ENCODE peak calls at places on chromosomes 1 and 21, in eight cellular contexts. P, G, L, F, I, R, C and T are unnamed samples.

GRCh38 chr1:228017356-228018124 is 10.7 kb downstream of the WNT3A start:
- DNase-seq in C (peak; percentile 38), L (no peak), I (no peak), P (no peak), R (no peak), F (no peak), G (no peak), T (no peak)

GRCh38 chr1:203286161-203286984 is 18.9 kb upstream of the BTG2 start:
- DNase-seq in G (no peak), F (no peak), I (no peak), C (peak; percentile 51), R (no peak), P (no peak), L (no peak), T (no peak)

GRCh38 chr1:50246869-50247268 is 138.1 kb downstream of the ELAVL4 start:
- DNase-seq in I (no peak), F (no peak), G (no peak), L (no peak), R (no peak), P (no peak), C (no peak), T (no peak)

GRCh38 chr1:3313579-3313955 is 140.9 kb upstream of the ARHGEF16 start:
- DNase-seq in C (peak; percentile 89), L (no peak), F (no peak), G (no peak), I (no peak), P (no peak), R (no peak), T (peak; percentile 92)

GRCh38 chr21:44485254-44485793 is 30.0 kb downstream of the LRRC3 start:
- DNase-seq in C (no peak), P (no peak), L (no peak), R (peak; percentile 65), F (no peak), I (peak; percentile 94), G (peak; percentile 23), T (peak; percentile 38)

GRCh38 chr1:67674260-67675011 is 10.6 kb upstream of the GADD45A start:
- DNase-seq in L (no peak), P (peak; percentile 68), R (peak; percentile 49), C (no peak), F (no peak), G (no peak), I (peak; percentile 65), T (peak; percentile 91)

GRCh38 chr1:204979306-204979705 is 63.7 kb upstream of the CNTN2 start:
- DNase-seq in G (no peak), F (no peak), C (no peak), R (no peak), L (no peak), P (no peak), I (no peak), T (no peak)

GRCh38 chr1:235875236-235875635 is 8.5 kb upstream of the LYST start:
- DNase-seq in R (no peak), G (no peak), L (no peak), I (no peak), P (no peak), C (no peak), F (no peak), T (no peak)

GRCh38 chr1:66434096-66434495 is 99.9 kb upstream of the SGIP1 start:
- DNase-seq in G (no peak), F (no peak), I (no peak), R (no peak), P (no peak), C (no peak), L (no peak), T (peak; percentile 83)

GRCh38 chr1:77170687-77171086 is 48.5 kb downstream of the PIGK start:
- DNase-seq in C (no peak), I (no peak), F (no peak), P (no peak), L (no peak), G (no peak), R (no peak), T (peak; percentile 28)

GRCh38 chr1:160116277-160117147 is 953 bp downstream of the ATP1A2 start:
- DNase-seq in F (no peak), L (no peak), G (no peak), C (no peak), R (no peak), I (no peak), P (no peak), T (no peak)

GRCh38 chr1:8706995-8707396 is 110.4 kb downstream of the RERE start:
- DNase-seq in I (peak; percentile 95), L (no peak), R (no peak), F (no peak), C (no peak), P (peak; percentile 91), G (no peak), T (peak; percentile 38)

GRCh38 chr1:111274653-111275052 is 16.0 kb upstream of the CHIA start:
- DNase-seq in C (no peak), I (no peak), L (no peak), F (no peak), G (no peak), P (no peak), R (no peak), T (peak; percentile 81)

GRCh38 chr1:224333309-224333926 is 3.4 kb upstream of the NVL start:
- DNase-seq in G (no peak), F (peak; percentile 22), R (no peak), C (no peak), I (peak; percentile 65), P (peak; percentile 45), L (no peak), T (peak; percentile 67)

GRCh38 chr1:160429125-160429551 is 28.8 kb downstream of the VANGL2 start:
- DNase-seq in I (no peak), C (no peak), L (no peak), G (no peak), R (peak; percentile 56), P (no peak), F (no peak), T (no peak)

GRCh38 chr1:70745199-70745598 is 302.4 kb downstream of the PTGER3 start:
- DNase-seq in I (no peak), F (no peak), C (no peak), L (no peak), R (no peak), P (no peak), G (no peak), T (peak; percentile 2)

GRCh38 chr1:117735045-117735992 is 129.5 kb downstream of the TENT5C start:
- DNase-seq in L (no peak), C (no peak), R (no peak), G (no peak), I (peak; percentile 24), F (no peak), P (no peak), T (peak; percentile 72)

GRCh38 chr1:228399531-228400236 is 7.0 kb downstream of the TRIM11 start:
- DNase-seq in L (no peak), R (no peak), C (peak; percentile 40), I (no peak), G (no peak), F (no peak), P (no peak), T (no peak)

GRCh38 chr1:180178511-180179161 is 24.0 kb downstream of the QSOX1 start:
- DNase-seq in G (peak; percentile 41), L (peak; percentile 25), P (peak; percentile 19), C (peak; percentile 78), I (peak; percentile 46), F (peak; percentile 67), R (peak; percentile 82), T (peak; percentile 38)

GRCh38 chr21:46323227-46323709 is 402 bp downstream of the C21orf58 start:
- DNase-seq in P (no peak), G (no peak), F (no peak), L (no peak), C (no peak), R (no peak), I (no peak), T (no peak)

GRCh38 chr1:26075421-26076144 is 8.2 kb upstream of the TRIM63 start:
- DNase-seq in L (no peak), F (no peak), I (no peak), G (no peak), C (no peak), P (no peak), R (no peak), T (no peak)

GRCh38 chr1:91546876-91547275 is 46.2 kb downstream of the CDC7 start:
- DNase-seq in C (no peak), G (no peak), P (no peak), I (no peak), R (no peak), F (no peak), L (no peak), T (no peak)

GRCh38 chr1:59750612-59751395 is 63.9 kb upstream of the HOOK1 start:
- DNase-seq in G (no peak), R (no peak), L (no peak), F (no peak), P (no peak), C (no peak), I (no peak), T (peak; percentile 82)